ENCODE peak calls at places on chromosomes 12 and 14, in five cellular contexts. One of them, this sample, is unnamed.

GRCh38 chr14:59090572-59090971 is 97.9 kb upstream of the DAAM1 start:
- DNase-seq in mesenchymal stem cell: no peak
- DNase-seq in trophoblast cell: no peak
- DNase-seq in IMR-90: no peak
- DNase-seq in H1: no peak
- DNase-seq in this sample: no peak

GRCh38 chr14:55624913-55625312 is 44.9 kb downstream of the KTN1 start:
- DNase-seq in IMR-90: no peak
- DNase-seq in H1: no peak
- DNase-seq in mesenchymal stem cell: peak; percentile 52
- DNase-seq in trophoblast cell: no peak
- DNase-seq in this sample: no peak

GRCh38 chr12:32586390-32586789 is 92.7 kb upstream of the DNM1L start:
- DNase-seq in mesenchymal stem cell: no peak
- DNase-seq in IMR-90: peak; percentile 54
- DNase-seq in H1: no peak
- DNase-seq in trophoblast cell: no peak
- DNase-seq in this sample: no peak

GRCh38 chr14:64656986-64657385 is 47.2 kb upstream of the PLEKHG3 start:
- DNase-seq in mesenchymal stem cell: no peak
- DNase-seq in trophoblast cell: peak; percentile 25
- DNase-seq in H1: no peak
- DNase-seq in IMR-90: no peak
- DNase-seq in this sample: no peak

GRCh38 chr12:105226219-105226618 is 9.8 kb downstream of the APPL2 start:
- DNase-seq in IMR-90: peak; percentile 97
- DNase-seq in mesenchymal stem cell: peak; percentile 84
- DNase-seq in H1: no peak
- DNase-seq in trophoblast cell: no peak
- DNase-seq in this sample: no peak

GRCh38 chr12:89701606-89702206 is 6.9 kb downstream of the ATP2B1 start:
- DNase-seq in trophoblast cell: no peak
- DNase-seq in IMR-90: no peak
- DNase-seq in mesenchymal stem cell: no peak
- DNase-seq in H1: no peak
- DNase-seq in this sample: no peak

GRCh38 chr14:53378142-53378541 is 225.0 kb upstream of the DDHD1 start:
- DNase-seq in mesenchymal stem cell: no peak
- DNase-seq in trophoblast cell: no peak
- DNase-seq in H1: no peak
- DNase-seq in IMR-90: no peak
- DNase-seq in this sample: no peak

GRCh38 chr14:72554994-72555608 is 338.8 kb downstream of the DPF3 start:
- DNase-seq in mesenchymal stem cell: no peak
- DNase-seq in H1: no peak
- DNase-seq in trophoblast cell: no peak
- DNase-seq in IMR-90: no peak
- DNase-seq in this sample: no peak

GRCh38 chr14:61765225-61765943 is 3.2 kb downstream of the SNAPC1 start:
- DNase-seq in mesenchymal stem cell: no peak
- DNase-seq in H1: no peak
- DNase-seq in IMR-90: no peak
- DNase-seq in trophoblast cell: no peak
- DNase-seq in this sample: no peak

GRCh38 chr14:37874429-37875109 is 279.1 kb downstream of the TTC6 start:
- DNase-seq in mesenchymal stem cell: peak; percentile 59
- DNase-seq in IMR-90: peak; percentile 48
- DNase-seq in H1: peak; percentile 99
- DNase-seq in trophoblast cell: peak; percentile 75
- DNase-seq in this sample: peak; percentile 81

GRCh38 chr12:4909734-4910501 is at the start of gene KCNA1:
- DNase-seq in IMR-90: no peak
- DNase-seq in mesenchymal stem cell: no peak
- DNase-seq in H1: peak; percentile 72
- DNase-seq in trophoblast cell: no peak
- DNase-seq in this sample: peak; percentile 33

GRCh38 chr14:55191881-55192616 is 664 bp upstream of the DLGAP5 start:
- DNase-seq in H1: no peak
- DNase-seq in IMR-90: no peak
- DNase-seq in trophoblast cell: peak; percentile 53
- DNase-seq in mesenchymal stem cell: no peak
- DNase-seq in this sample: no peak

GRCh38 chr14:65421201-65421981 is 8.9 kb downstream of the FUT8 start:
- DNase-seq in mesenchymal stem cell: peak; percentile 32
- DNase-seq in IMR-90: peak; percentile 78
- DNase-seq in H1: no peak
- DNase-seq in trophoblast cell: peak; percentile 86
- DNase-seq in this sample: no peak

GRCh38 chr12:108634225-108634795 is 616 bp upstream of the SELPLG start:
- DNase-seq in H1: no peak
- DNase-seq in trophoblast cell: no peak
- DNase-seq in mesenchymal stem cell: no peak
- DNase-seq in IMR-90: no peak
- DNase-seq in this sample: no peak

GRCh38 chr14:75879031-75879430 is 102.8 kb downstream of the TGFB3 start:
- DNase-seq in trophoblast cell: peak; percentile 16
- DNase-seq in mesenchymal stem cell: peak; percentile 74
- DNase-seq in IMR-90: peak; percentile 97
- DNase-seq in H1: no peak
- DNase-seq in this sample: no peak

GRCh38 chr12:64608901-64609542 is 1.3 kb upstream of the RASSF3 start:
- DNase-seq in trophoblast cell: peak; percentile 89
- DNase-seq in H1: peak; percentile 63
- DNase-seq in mesenchymal stem cell: peak; percentile 80
- DNase-seq in IMR-90: peak; percentile 68
- DNase-seq in this sample: no peak

GRCh38 chr12:131035268-131035681 is 81.6 kb downstream of the ADGRD1 start:
- DNase-seq in H1: no peak
- DNase-seq in mesenchymal stem cell: no peak
- DNase-seq in trophoblast cell: no peak
- DNase-seq in IMR-90: no peak
- DNase-seq in this sample: no peak

GRCh38 chr12:49108958-49109404 is 1.7 kb downstream of the LMBR1L start:
- DNase-seq in IMR-90: peak; percentile 20
- DNase-seq in trophoblast cell: peak; percentile 66
- DNase-seq in mesenchymal stem cell: peak; percentile 60
- DNase-seq in H1: no peak
- DNase-seq in this sample: no peak

GRCh38 chr12:62654558-62655241 is 188.1 kb downstream of the MON2 start:
- DNase-seq in mesenchymal stem cell: no peak
- DNase-seq in trophoblast cell: peak; percentile 87
- DNase-seq in IMR-90: no peak
- DNase-seq in H1: no peak
- DNase-seq in this sample: no peak

GRCh38 chr14:67618617-67619063 is 1.1 kb upstream of the ARG2 start:
- DNase-seq in H1: no peak
- DNase-seq in IMR-90: peak; percentile 79
- DNase-seq in mesenchymal stem cell: peak; percentile 92
- DNase-seq in trophoblast cell: peak; percentile 79
- DNase-seq in this sample: peak; percentile 31

GRCh38 chr12:30896461-30896860 is 30.1 kb upstream of the TSPAN11 start:
- DNase-seq in mesenchymal stem cell: peak; percentile 5
- DNase-seq in H1: no peak
- DNase-seq in trophoblast cell: peak; percentile 47
- DNase-seq in IMR-90: peak; percentile 13
- DNase-seq in this sample: no peak

GRCh38 chr12:58895053-58895452 is 25.3 kb downstream of the LRIG3 start:
- DNase-seq in trophoblast cell: no peak
- DNase-seq in IMR-90: no peak
- DNase-seq in mesenchymal stem cell: peak; percentile 13
- DNase-seq in H1: no peak
- DNase-seq in this sample: no peak

GRCh38 chr12:3901116-3901515 is 27.9 kb upstream of the PARP11 start:
- DNase-seq in trophoblast cell: no peak
- DNase-seq in mesenchymal stem cell: no peak
- DNase-seq in H1: no peak
- DNase-seq in IMR-90: no peak
- DNase-seq in this sample: no peak

GRCh38 chr12:117085318-117085947 is 13.8 kb downstream of the TESC start:
- DNase-seq in trophoblast cell: no peak
- DNase-seq in H1: no peak
- DNase-seq in IMR-90: no peak
- DNase-seq in mesenchymal stem cell: no peak
- DNase-seq in this sample: no peak

GRCh38 chr12:69484428-69484827 is 14.2 kb downstream of the FRS2 start:
- DNase-seq in IMR-90: no peak
- DNase-seq in H1: no peak
- DNase-seq in trophoblast cell: no peak
- DNase-seq in mesenchymal stem cell: peak; percentile 32
- DNase-seq in this sample: no peak

GRCh38 chr12:102374190-102374589 is 106.2 kb downstream of the IGF1 start:
- DNase-seq in mesenchymal stem cell: no peak
- DNase-seq in trophoblast cell: peak; percentile 13
- DNase-seq in H1: no peak
- DNase-seq in IMR-90: peak; percentile 30
- DNase-seq in this sample: no peak

GRCh38 chr12:131983026-131983425 is 33.3 kb downstream of the EP400 start:
- DNase-seq in IMR-90: no peak
- DNase-seq in mesenchymal stem cell: no peak
- DNase-seq in H1: no peak
- DNase-seq in trophoblast cell: no peak
- DNase-seq in this sample: no peak

GRCh38 chr12:89280833-89281533 is 71.3 kb downstream of the DUSP6 start:
- DNase-seq in trophoblast cell: no peak
- DNase-seq in H1: no peak
- DNase-seq in IMR-90: peak; percentile 54
- DNase-seq in mesenchymal stem cell: peak; percentile 37
- DNase-seq in this sample: no peak

DNA sequence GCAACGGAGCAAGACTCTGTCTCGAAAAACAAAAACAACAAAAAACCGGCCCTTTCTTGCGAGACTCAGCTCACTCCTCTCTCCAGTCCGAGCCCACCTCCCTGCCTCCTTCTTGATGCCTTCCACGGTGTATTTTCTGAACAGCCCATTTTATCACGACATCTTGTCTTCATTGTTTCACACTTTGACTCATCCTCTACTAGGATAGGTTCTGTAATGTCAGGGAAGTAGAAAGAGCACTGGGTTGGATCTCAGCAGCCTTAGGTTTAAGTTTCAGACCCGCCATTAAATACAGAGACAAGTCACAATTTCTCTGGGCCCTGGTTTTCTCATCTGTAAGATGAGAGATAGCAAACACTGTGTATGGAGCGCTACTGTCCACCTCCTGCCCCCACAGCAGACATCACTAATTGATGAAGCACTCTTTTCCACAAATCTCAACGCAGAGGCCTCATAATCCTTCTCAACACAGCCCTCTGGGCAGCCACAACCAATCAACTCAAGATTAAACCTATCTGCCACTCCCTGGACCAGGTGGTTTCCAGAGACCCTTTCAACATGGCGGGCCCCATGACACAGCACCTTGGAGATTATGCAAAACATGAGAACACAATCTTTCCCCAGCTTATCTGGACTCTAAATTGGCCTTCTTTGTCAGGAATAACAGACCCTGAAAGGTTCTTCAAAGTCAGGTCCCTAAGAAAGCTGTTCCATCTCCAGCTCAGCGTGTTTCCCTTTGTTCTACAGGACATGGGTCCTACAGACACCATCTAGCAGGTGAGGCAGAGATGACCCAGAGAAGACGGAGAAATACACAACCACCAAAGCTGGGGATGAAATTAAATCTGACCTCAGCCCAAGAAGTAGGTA is 35.6 kb downstream of the CCDC88C start:
- DNase-seq in mesenchymal stem cell: no peak
- DNase-seq in H1: no peak
- DNase-seq in trophoblast cell: no peak
- DNase-seq in IMR-90: no peak
- DNase-seq in this sample: no peak
- H2AK5ac ChIP-seq in mesenchymal stem cell: no peak overlapping the region
- H2AK5ac ChIP-seq in H1: peak overlapping the region; percentile 61
- H2AK5ac ChIP-seq in trophoblast cell: no peak overlapping the region
- H2AK5ac ChIP-seq in IMR-90: no peak overlapping the region
- H2AK5ac ChIP-seq in this sample: no peak overlapping the region

GRCh38 chr12:11861864-11862600 is 208.7 kb upstream of the BCL2L14 start:
- DNase-seq in IMR-90: no peak
- DNase-seq in mesenchymal stem cell: no peak
- DNase-seq in trophoblast cell: no peak
- DNase-seq in H1: no peak
- DNase-seq in this sample: no peak

GRCh38 chr12:11863988-11864387 is 206.8 kb upstream of the BCL2L14 start:
- DNase-seq in mesenchymal stem cell: no peak
- DNase-seq in trophoblast cell: no peak
- DNase-seq in H1: no peak
- DNase-seq in IMR-90: no peak
- DNase-seq in this sample: no peak

GRCh38 chr12:11862794-11863193 is 207.9 kb upstream of the BCL2L14 start:
- DNase-seq in trophoblast cell: peak; percentile 39
- DNase-seq in H1: no peak
- DNase-seq in IMR-90: peak; percentile 71
- DNase-seq in mesenchymal stem cell: peak; percentile 67
- DNase-seq in this sample: no peak

GRCh38 chr12:11861155-11861863 is 209.4 kb upstream of the BCL2L14 start:
- DNase-seq in IMR-90: no peak
- DNase-seq in trophoblast cell: no peak
- DNase-seq in mesenchymal stem cell: no peak
- DNase-seq in H1: no peak
- DNase-seq in this sample: no peak

GRCh38 chr12:11863478-11863906 is 207.2 kb upstream of the BCL2L14 start:
- DNase-seq in H1: no peak
- DNase-seq in IMR-90: no peak
- DNase-seq in mesenchymal stem cell: peak; percentile 11
- DNase-seq in trophoblast cell: no peak
- DNase-seq in this sample: no peak
- H2AFZ ChIP-seq in H1: no peak overlapping the region
- H2AFZ ChIP-seq in IMR-90: no peak overlapping the region
- H2AFZ ChIP-seq in mesenchymal stem cell: no peak overlapping the region
- H2AFZ ChIP-seq in trophoblast cell: no peak overlapping the region
- H2AFZ ChIP-seq in this sample: no peak overlapping the region

DNA sequence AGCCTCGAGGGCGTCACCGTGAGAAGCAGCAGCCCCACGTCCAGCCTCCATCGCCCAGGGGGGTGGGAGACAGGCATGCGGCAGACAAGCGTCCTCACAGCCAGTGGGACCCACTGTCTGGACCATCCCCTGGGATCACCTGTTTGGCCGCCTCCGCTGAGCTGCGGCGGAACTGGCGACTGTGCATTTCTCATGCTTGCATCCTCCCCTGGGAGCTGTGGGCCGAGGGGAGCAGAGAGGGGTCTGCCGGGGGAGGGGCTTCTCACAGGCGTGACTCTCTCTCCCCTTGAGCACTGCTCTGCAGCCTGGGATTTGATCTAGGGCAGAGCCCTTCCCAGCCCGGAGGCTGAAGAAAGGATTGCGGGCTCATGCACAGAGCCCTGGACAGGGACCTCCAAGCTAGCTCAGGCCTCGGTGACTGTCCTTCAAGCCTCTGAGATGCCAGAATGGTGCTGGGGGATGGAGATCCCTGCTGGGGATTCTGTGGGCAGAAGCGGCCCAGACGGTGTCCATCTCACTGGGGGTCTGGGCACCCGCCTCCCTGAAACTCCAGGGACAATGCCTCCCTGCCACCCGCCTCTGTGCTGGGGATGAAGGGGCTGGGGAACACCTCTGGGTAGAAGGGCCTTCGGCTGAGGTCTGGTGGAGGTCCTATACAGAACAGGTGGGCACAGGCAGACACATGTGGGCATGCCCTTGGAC is 61.1 kb downstream of the PRIMA1 start:
- DNase-seq in IMR-90: no peak
- DNase-seq in mesenchymal stem cell: no peak
- DNase-seq in H1: no peak
- DNase-seq in trophoblast cell: no peak
- DNase-seq in this sample: no peak
- H3K4me3 ChIP-seq in IMR-90: no peak overlapping the region
- H3K4me3 ChIP-seq in mesenchymal stem cell: no peak overlapping the region
- H3K4me3 ChIP-seq in H1: no peak overlapping the region
- H3K4me3 ChIP-seq in trophoblast cell: no peak overlapping the region
- H3K4me3 ChIP-seq in this sample: no peak overlapping the region

GRCh38 chr14:69767369-69767999 is 542 bp downstream of the SRSF5 start:
- DNase-seq in IMR-90: peak; percentile 90
- DNase-seq in mesenchymal stem cell: peak; percentile 90
- DNase-seq in trophoblast cell: peak; percentile 93
- DNase-seq in H1: peak; percentile 93
- DNase-seq in this sample: peak; percentile 93
- H2AK5ac ChIP-seq in IMR-90: peak overlapping the region; percentile 87
- H2AK5ac ChIP-seq in mesenchymal stem cell: peak overlapping the region; percentile 98
- H2AK5ac ChIP-seq in trophoblast cell: peak overlapping the region; percentile 85
- H2AK5ac ChIP-seq in H1: peak overlapping the region; percentile 98
- H2AK5ac ChIP-seq in this sample: peak overlapping the region; percentile 66